ENCODE peak calls at places on chromosomes 4 and X, in seven cellular contexts. I, X, R, D, O, G and T are unnamed samples.

GRCh38 chr4:124409044-124409443 is 303.5 kb downstream of the ANKRD50 start:
- DNase-seq in X (no peak), G (no peak), R (no peak), D (no peak), I (no peak), O (peak), T (no peak)

GRCh38 chr4:1204286-1204827 is 32.0 kb upstream of the SPON2 start:
- DNase-seq in X (no peak), G (no peak), O (no peak), R (no peak), I (peak), D (no peak), T (no peak)

GRCh38 chr4:153257151-153257620 is 52.9 kb downstream of the TRIM2 start:
- DNase-seq in D (peak), I (peak), G (peak), R (peak), X (peak), O (peak), T (peak)

GRCh38 chrX:103687696-103688191 is 1.2 kb upstream of the MORF4L2 start:
- DNase-seq in X (peak), I (peak), O (peak), G (peak), D (peak), R (peak), T (peak)

GRCh38 chr4:100348472-100348871 is 158.2 kb upstream of the DDIT4L start:
- DNase-seq in G (no peak), R (no peak), D (peak), X (no peak), I (no peak), O (no peak), T (no peak)

GRCh38 chr4:70196855-70197254 is 1.3 kb downstream of the ODAM start:
- DNase-seq in R (no peak), D (no peak), G (no peak), I (no peak), X (no peak), O (no peak), T (no peak)

GRCh38 chrX:102720237-102721168 is at the start of gene GPRASP3:
- DNase-seq in I (peak), O (peak), X (peak), R (peak), D (peak), G (peak), T (peak)

GRCh38 chrX:1451676-1452496 is 823 bp downstream of the ASMTL start:
- DNase-seq in O (no peak), D (no peak), G (no peak), I (no peak), R (no peak), X (no peak), T (peak)

GRCh38 chr4:81166431-81166830 is 48.6 kb downstream of the PRKG2 start:
- DNase-seq in G (peak), O (no peak), X (no peak), R (no peak), I (no peak), D (peak), T (no peak)

GRCh38 chrX:138287200-138287865 is 424.2 kb downstream of the FGF13 start:
- DNase-seq in G (no peak), I (no peak), X (no peak), O (no peak), D (no peak), R (no peak), T (no peak)

GRCh38 chr4:8656711-8657380 is 64.3 kb downstream of the CPZ start:
- DNase-seq in X (no peak), D (no peak), O (no peak), G (no peak), I (no peak), R (no peak), T (no peak)